ENCODE peak calls at places on chromosomes 16 and 17, in six cellular contexts. Y, X, Q, B, Z and I are unnamed samples.

GRCh38 chr16:62201911-62202310 is 165.7 kb upstream of the CDH8 start:
- DNase-seq in Y (no peak), X (no peak), Q (no peak), B (no peak), Z (no peak), I (no peak)

GRCh38 chr17:27609606-27610303 is 21.2 kb upstream of the LGALS9 start:
- DNase-seq in Y (no peak), X (no peak), Q (peak; percentile 14), B (no peak), Z (no peak), I (peak; percentile 36)

GRCh38 chr16:28845173-28846079 is 722 bp downstream of the TUFM start:
- DNase-seq in Y (peak; percentile 24), X (no peak), Q (peak; percentile 32), B (no peak), Z (no peak), I (peak; percentile 29)

GRCh38 chr17:35345926-35346771 is 27.3 kb downstream of the SLFN11 start:
- DNase-seq in Y (no peak), X (no peak), Q (no peak), B (no peak), Z (peak; percentile 28), I (peak; percentile 62)

GRCh38 chr16:48498761-48499600 is 111.0 kb downstream of the N4BP1 start:
- DNase-seq in Y (no peak), X (no peak), Q (no peak), B (no peak), Z (no peak), I (peak; percentile 22)

GRCh38 chr16:2527784-2528100 is 3.5 kb downstream of the CEMP1 start:
- DNase-seq in Y (no peak), X (no peak), Q (no peak), B (no peak), Z (no peak), I (no peak)

GRCh38 chr16:23949630-23950290 is 114.0 kb downstream of the PRKCB start:
- DNase-seq in Y (peak; percentile 73), X (no peak), Q (no peak), B (no peak), Z (peak; percentile 45), I (peak; percentile 19)

GRCh38 chr16:27174007-27174406 is 29.3 kb upstream of the KDM8 start:
- DNase-seq in Y (peak; percentile 59), X (no peak), Q (no peak), B (no peak), Z (peak; percentile 32), I (peak; percentile 34)

GRCh38 chr16:2006317-2006716 is 3.3 kb downstream of the ZNF598 start:
- DNase-seq in Y (no peak), X (no peak), Q (no peak), B (no peak), Z (no peak), I (no peak)

GRCh38 chr17:2060681-2061440 is 6.0 kb downstream of the HIC1 start:
- DNase-seq in Y (no peak), X (no peak), Q (no peak), B (no peak), Z (no peak), I (no peak)

GRCh38 chr16:67930678-67931211 is 917 bp downstream of the CTRL start:
- DNase-seq in Y (no peak), X (no peak), Q (no peak), B (no peak), Z (no peak), I (no peak)

GRCh38 chr16:12096162-12096781 is 119.7 kb downstream of the SNX29 start:
- DNase-seq in Y (no peak), X (no peak), Q (no peak), B (no peak), Z (no peak), I (no peak)

GRCh38 chr16:30882429-30883310 is 11.2 kb downstream of the BCL7C start:
- DNase-seq in Y (no peak), X (no peak), Q (no peak), B (no peak), Z (no peak), I (no peak)

GRCh38 chr16:57355898-57356414 is 2.6 kb upstream of the CCL22 start:
- DNase-seq in Y (no peak), X (no peak), Q (no peak), B (no peak), Z (no peak), I (no peak)

GRCh38 chr16:29025218-29025617 is 40.4 kb downstream of the LAT start:
- DNase-seq in Y (no peak), X (no peak), Q (no peak), B (no peak), Z (no peak), I (no peak)

GRCh38 chr16:17024514-17024913 is 446.2 kb downstream of the XYLT1 start:
- DNase-seq in Y (no peak), X (no peak), Q (no peak), B (no peak), Z (no peak), I (no peak)

GRCh38 chr16:25012525-25012991 is 2.6 kb downstream of the ARHGAP17 start:
- DNase-seq in Y (no peak), X (no peak), Q (no peak), B (no peak), Z (no peak), I (no peak)

GRCh38 chr17:8125196-8125946 is 1.5 kb upstream of the HES7 start:
- DNase-seq in Y (peak; percentile 79), X (peak; percentile 66), Q (peak; percentile 73), B (no peak), Z (peak; percentile 84), I (peak; percentile 95)

GRCh38 chr17:50201226-50201854 is at the start of gene COL1A1:
- DNase-seq in Y (no peak), X (no peak), Q (no peak), B (no peak), Z (no peak), I (no peak)

GRCh38 chr17:67461876-67462275 is 84.8 kb downstream of the PITPNC1 start:
- DNase-seq in Y (no peak), X (no peak), Q (no peak), B (no peak), Z (no peak), I (no peak)

GRCh38 chr16:24975428-24975889 is 39.7 kb downstream of the ARHGAP17 start:
- DNase-seq in Y (no peak), X (no peak), Q (no peak), B (no peak), Z (no peak), I (no peak)

GRCh38 chr16:47916266-47916665 is 239.5 kb downstream of the ABCC12 start:
- DNase-seq in Y (no peak), X (no peak), Q (no peak), B (no peak), Z (no peak), I (no peak)

GRCh38 chr17:78898075-78898836 is 4.7 kb downstream of the CEP295NL start:
- DNase-seq in Y (no peak), X (no peak), Q (no peak), B (no peak), Z (no peak), I (no peak)

GRCh38 chr17:46984892-46985291 is 5.8 kb upstream of the RPRML start:
- DNase-seq in Y (no peak), X (no peak), Q (no peak), B (no peak), Z (no peak), I (no peak)

GRCh38 chr16:11989238-11990160 is 13.0 kb downstream of the SNX29 start:
- DNase-seq in Y (no peak), X (no peak), Q (no peak), B (no peak), Z (no peak), I (no peak)

GRCh38 chr17:39461911-39462641 is 790 bp downstream of the CDK12 start:
- DNase-seq in Y (no peak), X (peak; percentile 41), Q (no peak), B (peak; percentile 26), Z (peak; percentile 11), I (peak; percentile 64)

GRCh38 chr16:67192781-67193260 is 866 bp downstream of the E2F4 start:
- DNase-seq in Y (no peak), X (no peak), Q (no peak), B (no peak), Z (no peak), I (no peak)

GRCh38 chr17:36703860-36704266 is 102.5 kb downstream of the MRM1 start:
- DNase-seq in Y (peak; percentile 34), X (no peak), Q (peak; percentile 65), B (no peak), Z (peak; percentile 44), I (peak; percentile 55)

GRCh38 chr17:27808629-27809028 is 8.3 kb upstream of the NOS2 start:
- DNase-seq in Y (no peak), X (no peak), Q (no peak), B (no peak), Z (no peak), I (no peak)

GRCh38 chr16:11087691-11088431 is 143.5 kb downstream of the CLEC16A start:
- DNase-seq in Y (no peak), X (no peak), Q (no peak), B (no peak), Z (no peak), I (no peak)

GRCh38 chr16:56362057-56362655 is 63.2 kb downstream of the AMFR start:
- DNase-seq in Y (no peak), X (no peak), Q (no peak), B (no peak), Z (no peak), I (no peak)

GRCh38 chr17:8237175-8237574 is 10.7 kb downstream of the CTC1 start:
- DNase-seq in Y (no peak), X (peak; percentile 25), Q (no peak), B (no peak), Z (no peak), I (no peak)

GRCh38 chr16:77780378-77780837 is 8.0 kb upstream of the VAT1L start:
- DNase-seq in Y (no peak), X (no peak), Q (no peak), B (no peak), Z (no peak), I (no peak)

GRCh38 chr17:75878174-75878998 is at the start of gene TRIM47:
- DNase-seq in Y (no peak), X (peak; percentile 70), Q (peak; percentile 42), B (peak; percentile 77), Z (no peak), I (no peak)

GRCh38 chr17:33140413-33141099 is 148.9 kb downstream of the SPACA3 start:
- DNase-seq in Y (no peak), X (peak; percentile 2), Q (no peak), B (peak; percentile 41), Z (no peak), I (no peak)